ENCODE peak calls at places on chromosomes 16 and 17, in nine cellular contexts. H is T-helper 1 cell; X is heart left ventricle; E is astrocyte of the spinal cord; O is NCI-H1436; A is naive thymus-derived CD8-positive, alpha-beta T cell; Y is amniotic stem cell; M is T-helper 2 cell; D is activated T-cell treated with anti-CD3 and anti-CD28 coated beads for 4 hours. P is an unnamed sample.

GRCh38 chr16:28879841-28880588 is 1.7 kb downstream of the ATP2A1 start:
- DNase-seq in A (peak; percentile 85), D (peak; percentile 87), O (peak; percentile 79), Y (peak; percentile 70), E (peak; percentile 88), H (peak; percentile 84), X (peak; percentile 88), M (peak; percentile 90), P (peak; percentile 72)

GRCh38 chr17:83176272-83176955 is 97.0 kb downstream of the METRNL start:
- DNase-seq in H (no peak), O (no peak), E (no peak), D (no peak), X (no peak), A (no peak), M (no peak), Y (no peak), P (peak; percentile 1)

GRCh38 chr16:88045820-88046303 is 94.6 kb downstream of the BANP start:
- DNase-seq in H (no peak), X (no peak), E (no peak), O (no peak), A (no peak), D (no peak), M (no peak), Y (no peak), P (no peak)

GRCh38 chr17:7959503-7960253 is 27.7 kb downstream of the CNTROB start:
- DNase-seq in M (no peak), Y (no peak), D (no peak), A (no peak), H (no peak), X (no peak), O (no peak), E (no peak), P (no peak)

GRCh38 chr16:3112058-3112880 is at the start of gene ZNF205:
- DNase-seq in D (no peak), A (no peak), E (peak; percentile 71), H (no peak), O (peak; percentile 70), Y (peak; percentile 36), X (peak; percentile 84), M (no peak), P (no peak)

GRCh38 chr17:66276328-66276937 is 26.0 kb upstream of the PRKCA start:
- DNase-seq in D (no peak), M (no peak), O (no peak), A (no peak), X (no peak), Y (no peak), H (no peak), E (peak; percentile 23), P (no peak)

GRCh38 chr17:55735784-55736405 is 13.2 kb upstream of the TMEM100 start:
- DNase-seq in Y (peak; percentile 33), O (no peak), X (no peak), E (peak; percentile 59), A (no peak), D (peak; percentile 17), M (peak; percentile 54), H (no peak), P (no peak)

GRCh38 chr17:66775881-66776400 is 59.0 kb upstream of the CACNG5 start:
- DNase-seq in X (no peak), Y (no peak), A (no peak), H (no peak), O (no peak), E (no peak), D (no peak), M (no peak), P (no peak)

GRCh38 chr16:85554114-85554790 is 58.9 kb upstream of the GSE1 start:
- DNase-seq in X (peak; percentile 73), M (peak; percentile 80), H (peak; percentile 67), A (peak; percentile 59), O (peak; percentile 39), E (peak; percentile 79), D (peak; percentile 61), Y (peak; percentile 55), P (peak; percentile 90)

GRCh38 chr17:11178576-11178975 is 62.4 kb upstream of the SHISA6 start:
- DNase-seq in D (no peak), H (no peak), M (no peak), O (no peak), Y (no peak), X (no peak), A (no peak), E (no peak), P (no peak)

GRCh38 chr16:78200623-78201096 is 101.2 kb downstream of the WWOX start:
- DNase-seq in E (no peak), X (no peak), Y (no peak), M (no peak), O (no peak), A (no peak), D (no peak), H (no peak), P (no peak)

GRCh38 chr16:30605148-30605547 is 5.0 kb downstream of the ZNF689 start:
- DNase-seq in H (no peak), E (no peak), A (no peak), Y (no peak), X (no peak), O (no peak), M (no peak), D (no peak), P (no peak)

GRCh38 chr16:17526956-17527355 is 56.2 kb upstream of the XYLT1 start:
- DNase-seq in H (no peak), Y (no peak), A (no peak), X (no peak), E (no peak), O (no peak), D (no peak), M (no peak), P (no peak)

GRCh38 chr17:76565728-76566612 is 19.7 kb downstream of the ST6GALNAC2 start:
- DNase-seq in E (no peak), O (no peak), M (no peak), X (peak; percentile 15), A (no peak), D (no peak), Y (no peak), H (no peak), P (no peak)

GRCh38 chr17:48787850-48788249 is 29.2 kb downstream of the TTLL6 start:
- DNase-seq in H (no peak), D (no peak), M (no peak), Y (no peak), X (no peak), E (no peak), A (no peak), O (no peak), P (no peak)